ENCODE peak calls at places on chromosomes 13 and 19, in nine cellular contexts. E is Peyer's patch; I is thoracic aorta; S is left lung; C is GM23338; B is foreskin keratinocyte; P is pancreas; L is vagina; R is CD4-positive, alpha-beta T cell. Q is an unnamed sample. For H3K27me3, the result is how much of the 10 kb centered on the place peaks cover.

GRCh38 chr19:15280915-15281683 is 48.9 kb upstream of the EPHX3 start:
- DNase-seq in P (peak), R (no peak), B (peak), L (no peak), I (no peak), C (no peak), E (peak), S (peak), Q (no peak)

GRCh38 chr19:35226748-35227147 is 1.8 kb downstream of the FAM187B start:
- DNase-seq in S (no peak), R (no peak), B (no peak), I (no peak), P (no peak), E (peak), C (no peak), L (peak), Q (no peak)

GRCh38 chr19:21571316-21571715 is 65.9 kb downstream of the ZNF429 start:
- DNase-seq in P (no peak), L (no peak), E (no peak), C (no peak), S (no peak), R (no peak), B (no peak), I (no peak), Q (no peak)

GRCh38 chr19:54273811-54274210 is 7.1 kb downstream of the LILRB2 start:
- DNase-seq in C (no peak), I (no peak), P (no peak), E (no peak), B (no peak), S (no peak), R (no peak), L (no peak), Q (no peak)

GRCh38 chr19:11190501-11190900 is 6.8 kb downstream of the KANK2 start:
- DNase-seq in L (no peak), S (no peak), P (no peak), B (no peak), I (no peak), C (no peak), R (no peak), E (no peak), Q (no peak)

GRCh38 chr19:1366899-1367870 is 16.5 kb upstream of the NDUFS7 start:
- DNase-seq in R (no peak), I (no peak), P (no peak), S (no peak), L (no peak), C (no peak), B (no peak), E (no peak), Q (no peak)

GRCh38 chr13:80339841-80340642 is 884 bp downstream of the SPRY2 start:
- DNase-seq in P (peak), L (no peak), S (peak), C (peak), R (no peak), E (peak), I (no peak), B (peak), Q (no peak)

GRCh38 chr13:59658027-59658735 is 505.5 kb downstream of the DIAPH3 start:
- DNase-seq in P (no peak), B (peak), I (no peak), C (no peak), E (no peak), S (no peak), L (no peak), R (no peak), Q (no peak)

GRCh38 chr19:56507446-56508281 is at the start of gene ZNF471:
- DNase-seq in E (peak), B (peak), P (peak), L (peak), I (peak), R (peak), S (peak), C (peak), Q (peak)

GRCh38 chr13:106573855-106574254 is 5.9 kb upstream of the ARGLU1 start:
- DNase-seq in C (no peak), S (peak), L (no peak), B (peak), E (no peak), R (no peak), P (no peak), I (no peak), Q (no peak)

GRCh38 chr13:101706651-101707050 is 254.2 kb downstream of the ITGBL1 start:
- DNase-seq in E (peak), C (no peak), S (peak), R (no peak), I (no peak), P (no peak), B (peak), L (no peak), Q (peak)

GRCh38 chr13:79311456-79311855 is 94.6 kb downstream of the RBM26 start:
- DNase-seq in L (no peak), B (no peak), S (no peak), E (no peak), I (no peak), P (no peak), R (no peak), C (no peak), Q (no peak)

GRCh38 chr19:44718441-44719261 is 19.7 kb downstream of the CEACAM16 start:
- DNase-seq in C (peak), I (peak), E (peak), P (peak), R (no peak), L (no peak), B (no peak), S (peak), Q (no peak)

GRCh38 chr13:30337061-30337601 is 29.8 kb upstream of the KATNAL1 start:
- DNase-seq in E (no peak), L (no peak), B (no peak), S (no peak), I (no peak), R (no peak), C (no peak), P (no peak), Q (no peak)

GRCh38 chr19:48925240-48925843 is 8.2 kb upstream of the DHDH start:
- DNase-seq in C (no peak), L (no peak), R (no peak), E (no peak), S (no peak), P (no peak), B (peak), I (no peak), Q (peak)

GRCh38 chr13:23069571-23069970 is 111.2 kb upstream of the SGCG start:
- DNase-seq in E (no peak), S (no peak), P (no peak), C (no peak), B (peak), R (no peak), I (no peak), L (no peak), Q (no peak)

GRCh38 chr19:29812881-29813275 is 1.1 kb downstream of the CCNE1 start:
- DNase-seq in S (no peak), E (no peak), B (no peak), C (no peak), L (no peak), I (no peak), P (no peak), R (no peak), Q (no peak)

GRCh38 chr19:31387662-31388175 is 38.5 kb upstream of the TSHZ3 start:
- DNase-seq in S (no peak), R (no peak), B (no peak), L (no peak), P (no peak), C (no peak), E (no peak), I (no peak), Q (no peak)

GRCh38 chr13:110356362-110356761 is 49.3 kb downstream of the COL4A2 start:
- DNase-seq in E (no peak), R (no peak), L (no peak), C (no peak), S (no peak), P (no peak), I (no peak), B (no peak), Q (no peak)

GRCh38 chr13:29884671-29885424 is 34.4 kb upstream of the UBL3 start:
- DNase-seq in R (no peak), B (peak), P (no peak), I (no peak), S (no peak), E (no peak), L (no peak), C (peak), Q (no peak)

GRCh38 chr13:64855506-64855905 is 2374.6 kb downstream of the PCDH9 start:
- DNase-seq in B (peak), R (no peak), P (no peak), S (no peak), I (no peak), L (no peak), E (no peak), C (no peak), Q (no peak)

GRCh38 chr13:49444517-49445395 is 682 bp downstream of the SETDB2 start:
- DNase-seq in R (peak), P (peak), S (peak), L (no peak), I (no peak), B (peak), E (peak), C (peak), Q (no peak)

GRCh38 chr19:44741258-44741731 is 7.2 kb upstream of the BCL3 start:
- DNase-seq in L (no peak), R (no peak), C (no peak), S (no peak), P (no peak), E (no peak), B (peak), I (no peak), Q (no peak)

GRCh38 chr13:95254341-95254740 is 46.9 kb downstream of the ABCC4 start:
- DNase-seq in P (no peak), C (no peak), S (no peak), L (no peak), E (no peak), R (no peak), I (no peak), B (peak), Q (no peak)

GRCh38 chr13:38350114-38350617 is 515 bp downstream of the UFM1 start:
- DNase-seq in B (peak), R (peak), P (peak), I (peak), L (no peak), C (peak), S (peak), E (peak), Q (peak)

GRCh38 chr19:56678205-56678604 is 6.6 kb upstream of the ZNF835 start:
- DNase-seq in P (no peak), I (no peak), B (no peak), S (no peak), L (no peak), C (no peak), R (no peak), E (no peak), Q (no peak)

GRCh38 chr13:88436974-88437373 is 765.8 kb downstream of the SLITRK5 start:
- DNase-seq in I (no peak), L (no peak), B (no peak), P (no peak), S (no peak), E (no peak), R (no peak), C (no peak), Q (no peak)

GRCh38 chr19:18967358-18968146 is 26.5 kb upstream of the HOMER3 start:
- DNase-seq in P (peak), L (no peak), B (peak), I (peak), S (peak), E (peak), R (no peak), C (peak), Q (peak)

GRCh38 chr19:47779524-47780214 is 1.2 kb downstream of the SELENOW start:
- DNase-seq in P (peak), L (no peak), E (no peak), C (no peak), B (no peak), I (peak), R (no peak), S (peak), Q (no peak)

GRCh38 chr13:51803018-51803417 is 945 bp downstream of the DHRS12 start:
- DNase-seq in S (no peak), L (no peak), R (no peak), I (no peak), E (no peak), B (no peak), C (peak), P (peak), Q (no peak)

GRCh38 chr19:1836458-1837221 is 11.6 kb downstream of the REXO1 start:
- DNase-seq in L (no peak), C (no peak), P (no peak), B (no peak), E (no peak), R (no peak), S (no peak), I (no peak), Q (no peak)

GRCh38 chr13:102234618-102235017 is 167.2 kb downstream of the FGF14 start:
- DNase-seq in C (no peak), S (no peak), L (no peak), R (no peak), B (peak), E (no peak), I (no peak), P (no peak), Q (no peak)

GRCh38 chr19:29383696-29384095 is 142.1 kb upstream of the VSTM2B start:
- DNase-seq in S (no peak), E (peak), P (no peak), I (no peak), C (no peak), L (no peak), B (no peak), R (no peak), Q (no peak)

GRCh38 chr19:49395581-49396407 is 7.7 kb downstream of the KASH5 start:
- DNase-seq in E (no peak), B (no peak), I (no peak), L (no peak), P (no peak), C (no peak), S (peak), R (no peak), Q (no peak)

GRCh38 chr13:75881109-75881775 is 245.1 kb downstream of the LMO7 start:
- DNase-seq in S (no peak), C (no peak), I (no peak), P (no peak), R (no peak), B (no peak), E (no peak), L (no peak), Q (no peak)

GRCh38 chr13:84366484-84366883 is 484.2 kb upstream of the SLITRK1 start:
- DNase-seq in L (no peak), S (no peak), R (no peak), I (no peak), P (no peak), E (no peak), B (no peak), C (peak), Q (no peak)

GRCh38 chr19:54653181-54653809 is 9.5 kb upstream of the LILRB4 start:
- DNase-seq in I (no peak), E (no peak), L (no peak), C (peak), B (peak), R (no peak), S (no peak), P (no peak), Q (no peak)

GRCh38 chr13:30978981-30979956 is 46.8 kb downstream of the TEX26 start:
- DNase-seq in E (peak), I (no peak), C (peak), B (no peak), S (peak), L (no peak), P (no peak), R (peak), Q (no peak)

GRCh38 chr19:52749780-52750179 is 14.9 kb upstream of the ZNF611 start:
- DNase-seq in S (no peak), E (no peak), B (no peak), L (no peak), C (no peak), P (no peak), R (no peak), I (no peak), Q (no peak)

GRCh38 chr19:52742516-52742915 is 7.7 kb upstream of the ZNF611 start:
- DNase-seq in I (no peak), R (no peak), B (no peak), L (no peak), P (no peak), C (no peak), S (no peak), E (no peak), Q (no peak)

GRCh38 chr19:52748336-52748950 is 13.6 kb upstream of the ZNF611 start:
- DNase-seq in E (no peak), I (no peak), B (no peak), S (no peak), C (peak), P (no peak), L (no peak), R (no peak), Q (no peak)
- TF ChIP-seq CTCF in E (peak), I (peak), B (peak), S (peak), C (peak), P (no peak), L (peak), R (peak), Q (no peak)

GRCh38 chr19:17389957-17390664 is 3.9 kb downstream of the CCDC194 start:
- DNase-seq in R (no peak), L (no peak), E (no peak), S (no peak), B (no peak), C (peak), P (no peak), I (no peak), Q (no peak)
- H3K27me3 ChIP-seq in R (under half), L (under half), E (under half), S (under half), B (under half), C (under half), P (under half), I (under half), Q (under half)

DNA sequence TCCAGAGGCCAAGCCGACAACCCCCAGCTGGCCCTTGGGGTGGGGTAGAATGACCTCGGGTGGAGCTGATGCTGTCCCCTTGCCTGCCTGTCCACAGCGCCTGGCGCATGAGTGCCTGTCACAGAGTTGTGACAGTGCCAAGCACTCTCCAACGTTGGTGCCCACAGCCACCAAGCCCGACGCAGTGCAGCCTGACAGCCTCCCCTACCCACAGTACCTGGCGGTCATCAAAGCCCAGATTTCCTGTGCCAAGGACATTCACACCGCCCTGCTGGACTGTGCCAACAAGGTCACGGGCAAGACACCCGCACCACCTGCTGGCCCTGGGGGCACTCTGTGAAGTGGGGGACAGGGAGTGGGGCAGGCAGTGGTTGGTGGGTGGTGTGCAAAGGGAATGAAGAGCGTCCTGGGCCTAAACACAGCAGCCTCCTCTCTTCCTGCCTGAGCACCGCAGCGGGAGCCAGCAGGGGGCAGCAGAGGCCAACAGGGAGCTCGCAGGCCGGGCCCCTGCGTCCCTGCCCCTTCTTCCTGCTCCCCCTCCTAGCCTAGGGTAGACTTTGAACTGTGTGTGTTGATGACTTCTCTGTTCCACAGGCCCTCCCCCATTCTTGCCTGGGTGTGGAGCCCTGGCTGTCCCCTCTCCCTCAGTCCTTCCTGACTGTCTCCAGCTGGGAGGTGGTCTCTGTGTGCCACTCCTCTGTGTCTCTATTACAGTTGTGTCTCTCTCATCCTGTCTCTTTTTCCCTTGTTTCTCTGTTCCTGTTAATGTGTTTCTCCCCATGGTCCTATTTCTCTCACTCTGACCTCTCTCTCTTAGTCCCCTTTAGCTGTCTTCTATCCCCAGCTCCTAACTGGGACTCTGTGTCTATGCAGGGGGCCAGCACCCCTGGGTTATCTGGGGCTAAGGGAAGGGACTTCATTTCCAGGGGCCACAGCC is 6.5 kb downstream of the MED29 start:
- DNase-seq in C (peak), E (peak), B (peak), R (peak), S (peak), P (peak), L (peak), I (no peak), Q (no peak)
- TF ChIP-seq CTCF in C (peak), E (peak), B (peak), R (peak), S (peak), P (peak), L (peak), I (peak), Q (peak)

GRCh38 chr19:13012690-13013608 is 17.7 kb downstream of the NFIX start:
- DNase-seq in L (no peak), R (no peak), C (peak), E (peak), P (no peak), I (no peak), S (peak), B (no peak), Q (no peak)
- H3K27me3 ChIP-seq in L (under half), R (half or more), C (half or more), E (under half), P (under half), I (under half), S (under half), B (half or more), Q (half or more)

GRCh38 chr13:40391788-40392187 is 274.7 kb downstream of the FOXO1 start:
- DNase-seq in I (no peak), C (no peak), S (no peak), E (no peak), B (no peak), R (no peak), L (no peak), P (no peak), Q (no peak)

GRCh38 chr13:40389081-40389641 is 277.3 kb downstream of the FOXO1 start:
- DNase-seq in S (no peak), I (no peak), E (no peak), L (no peak), C (no peak), B (no peak), P (no peak), R (peak), Q (no peak)

GRCh38 chr13:40388617-40389016 is 277.8 kb downstream of the FOXO1 start:
- DNase-seq in B (no peak), I (no peak), E (peak), C (no peak), R (peak), S (peak), L (no peak), P (no peak), Q (no peak)

GRCh38 chr13:40387775-40388174 is 278.7 kb downstream of the FOXO1 start:
- DNase-seq in L (peak), I (no peak), C (no peak), P (no peak), B (no peak), S (no peak), E (no peak), R (no peak), Q (no peak)

GRCh38 chr13:40390290-40391008 is 276.0 kb downstream of the FOXO1 start:
- DNase-seq in B (no peak), C (no peak), P (no peak), I (no peak), L (no peak), S (no peak), R (no peak), E (no peak), Q (no peak)
- TF ChIP-seq CTCF in B (no peak), C (no peak), P (no peak), I (no peak), L (no peak), S (no peak), R (no peak), E (no peak), Q (no peak)

DNA sequence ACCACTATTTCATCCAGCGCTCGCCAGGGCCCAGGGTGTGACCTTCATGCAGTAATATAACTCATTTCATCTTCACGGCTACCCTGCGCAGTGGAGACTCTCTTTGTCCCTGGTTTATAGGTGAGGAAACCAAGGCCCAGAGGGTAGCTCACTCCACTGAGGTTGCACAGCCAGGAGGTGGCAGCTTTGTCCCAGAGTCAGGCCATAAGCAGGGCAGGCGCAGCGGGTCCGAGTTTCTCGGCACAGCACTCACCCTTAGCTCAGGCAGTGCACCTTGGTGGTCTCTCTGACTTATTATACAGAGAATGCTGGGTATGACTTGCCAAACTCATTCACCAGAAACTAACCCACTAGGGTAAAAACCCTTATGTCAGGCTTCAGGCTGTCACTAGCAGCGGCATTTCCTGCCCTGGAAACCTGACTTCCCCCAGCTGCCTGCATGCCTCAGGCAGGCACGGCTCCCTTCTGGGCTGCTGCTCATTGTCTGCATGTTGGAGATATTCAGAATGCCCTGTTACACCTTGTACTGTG is 24.5 kb downstream of the PPP5C start:
- DNase-seq in E (peak), P (no peak), I (no peak), C (peak), S (peak), L (no peak), B (peak), R (no peak), Q (no peak)
- H3K27me3 ChIP-seq in E (under half), P (under half), I (under half), C (under half), S (under half), L (under half), B (under half), R (under half), Q (under half)